ENCODE peak calls at places on chromosomes 6 and 20, in ten cellular contexts. One of them, this sample, is unnamed.

GRCh38 chr20:3565851-3566250 is 95.0 kb downstream of the ATRN start:
- DNase-seq in fibroblast of the aortic adventitia: no peak
- DNase-seq in kidney: no peak
- DNase-seq in GM12865: no peak
- DNase-seq in cardiac fibroblast: no peak
- DNase-seq in GM23338: peak; percentile 28
- DNase-seq in heart right ventricle: no peak
- DNase-seq in A549: no peak
- DNase-seq in psoas muscle: no peak
- DNase-seq in tibial artery: no peak
- DNase-seq in this sample: no peak

GRCh38 chr6:127539292-127539691 is 20.2 kb upstream of the MTCL3 start:
- DNase-seq in fibroblast of the aortic adventitia: peak; percentile 66
- DNase-seq in kidney: no peak
- DNase-seq in GM12865: no peak
- DNase-seq in cardiac fibroblast: peak; percentile 59
- DNase-seq in GM23338: no peak
- DNase-seq in heart right ventricle: no peak
- DNase-seq in A549: no peak
- DNase-seq in psoas muscle: no peak
- DNase-seq in tibial artery: no peak
- DNase-seq in this sample: peak; percentile 65

GRCh38 chr6:93318127-93318526 is 101.2 kb downstream of the EPHA7 start:
- DNase-seq in fibroblast of the aortic adventitia: no peak
- DNase-seq in kidney: no peak
- DNase-seq in GM12865: no peak
- DNase-seq in cardiac fibroblast: no peak
- DNase-seq in GM23338: no peak
- DNase-seq in heart right ventricle: no peak
- DNase-seq in A549: no peak
- DNase-seq in psoas muscle: no peak
- DNase-seq in tibial artery: no peak
- DNase-seq in this sample: no peak

GRCh38 chr6:36590237-36590636 is 3.9 kb upstream of the SRSF3 start:
- DNase-seq in fibroblast of the aortic adventitia: peak; percentile 77
- DNase-seq in kidney: no peak
- DNase-seq in GM12865: no peak
- DNase-seq in cardiac fibroblast: peak; percentile 77
- DNase-seq in GM23338: no peak
- DNase-seq in heart right ventricle: no peak
- DNase-seq in A549: no peak
- DNase-seq in psoas muscle: no peak
- DNase-seq in tibial artery: peak; percentile 40
- DNase-seq in this sample: peak; percentile 91

GRCh38 chr6:56984374-56984773 is 29.5 kb downstream of the BEND6 start:
- DNase-seq in fibroblast of the aortic adventitia: peak; percentile 53
- DNase-seq in kidney: no peak
- DNase-seq in GM12865: no peak
- DNase-seq in cardiac fibroblast: peak; percentile 14
- DNase-seq in GM23338: no peak
- DNase-seq in heart right ventricle: no peak
- DNase-seq in A549: no peak
- DNase-seq in psoas muscle: no peak
- DNase-seq in tibial artery: no peak
- DNase-seq in this sample: peak; percentile 77

GRCh38 chr20:8449120-8449519 is 317.1 kb downstream of the PLCB1 start:
- DNase-seq in fibroblast of the aortic adventitia: peak; percentile 27
- DNase-seq in kidney: no peak
- DNase-seq in GM12865: no peak
- DNase-seq in cardiac fibroblast: no peak
- DNase-seq in GM23338: no peak
- DNase-seq in heart right ventricle: no peak
- DNase-seq in A549: no peak
- DNase-seq in psoas muscle: no peak
- DNase-seq in tibial artery: no peak
- DNase-seq in this sample: no peak

GRCh38 chr6:53009056-53009455 is 14.0 kb upstream of the GSTA4 start:
- DNase-seq in fibroblast of the aortic adventitia: no peak
- DNase-seq in kidney: no peak
- DNase-seq in GM12865: no peak
- DNase-seq in cardiac fibroblast: no peak
- DNase-seq in GM23338: no peak
- DNase-seq in heart right ventricle: no peak
- DNase-seq in A549: no peak
- DNase-seq in psoas muscle: no peak
- DNase-seq in tibial artery: no peak
- DNase-seq in this sample: no peak

GRCh38 chr6:11258260-11259237 is 26.1 kb upstream of the NEDD9 start:
- DNase-seq in fibroblast of the aortic adventitia: no peak
- DNase-seq in kidney: no peak
- DNase-seq in GM12865: peak; percentile 33
- DNase-seq in cardiac fibroblast: no peak
- DNase-seq in GM23338: no peak
- DNase-seq in heart right ventricle: no peak
- DNase-seq in A549: no peak
- DNase-seq in psoas muscle: no peak
- DNase-seq in tibial artery: no peak
- DNase-seq in this sample: peak; percentile 33

GRCh38 chr6:53815381-53816119 is 20.7 kb downstream of the LRRC1 start:
- DNase-seq in fibroblast of the aortic adventitia: no peak
- DNase-seq in kidney: no peak
- DNase-seq in GM12865: no peak
- DNase-seq in cardiac fibroblast: peak; percentile 17
- DNase-seq in GM23338: no peak
- DNase-seq in heart right ventricle: no peak
- DNase-seq in A549: no peak
- DNase-seq in psoas muscle: no peak
- DNase-seq in tibial artery: no peak
- DNase-seq in this sample: peak; percentile 46

GRCh38 chr6:53530346-53530745 is 14.6 kb downstream of the GCLC start:
- DNase-seq in fibroblast of the aortic adventitia: peak; percentile 33
- DNase-seq in kidney: no peak
- DNase-seq in GM12865: no peak
- DNase-seq in cardiac fibroblast: peak; percentile 12
- DNase-seq in GM23338: peak; percentile 72
- DNase-seq in heart right ventricle: no peak
- DNase-seq in A549: no peak
- DNase-seq in psoas muscle: no peak
- DNase-seq in tibial artery: no peak
- DNase-seq in this sample: peak; percentile 46

GRCh38 chr20:31846793-31847138 is 1.4 kb upstream of the FOXS1 start:
- DNase-seq in fibroblast of the aortic adventitia: no peak
- DNase-seq in kidney: no peak
- DNase-seq in GM12865: no peak
- DNase-seq in cardiac fibroblast: no peak
- DNase-seq in GM23338: no peak
- DNase-seq in heart right ventricle: no peak
- DNase-seq in A549: no peak
- DNase-seq in psoas muscle: no peak
- DNase-seq in tibial artery: no peak
- DNase-seq in this sample: no peak
- TF ChIP-seq CTCF in fibroblast of the aortic adventitia: no peak
- TF ChIP-seq CTCF in kidney: no peak
- TF ChIP-seq CTCF in GM12865: no peak
- TF ChIP-seq CTCF in cardiac fibroblast: no peak
- TF ChIP-seq CTCF in GM23338: no peak
- TF ChIP-seq CTCF in heart right ventricle: no peak
- TF ChIP-seq CTCF in A549: no peak
- TF ChIP-seq CTCF in psoas muscle: peak; percentile 3
- TF ChIP-seq CTCF in tibial artery: no peak
- TF ChIP-seq CTCF in this sample: no peak

DNA sequence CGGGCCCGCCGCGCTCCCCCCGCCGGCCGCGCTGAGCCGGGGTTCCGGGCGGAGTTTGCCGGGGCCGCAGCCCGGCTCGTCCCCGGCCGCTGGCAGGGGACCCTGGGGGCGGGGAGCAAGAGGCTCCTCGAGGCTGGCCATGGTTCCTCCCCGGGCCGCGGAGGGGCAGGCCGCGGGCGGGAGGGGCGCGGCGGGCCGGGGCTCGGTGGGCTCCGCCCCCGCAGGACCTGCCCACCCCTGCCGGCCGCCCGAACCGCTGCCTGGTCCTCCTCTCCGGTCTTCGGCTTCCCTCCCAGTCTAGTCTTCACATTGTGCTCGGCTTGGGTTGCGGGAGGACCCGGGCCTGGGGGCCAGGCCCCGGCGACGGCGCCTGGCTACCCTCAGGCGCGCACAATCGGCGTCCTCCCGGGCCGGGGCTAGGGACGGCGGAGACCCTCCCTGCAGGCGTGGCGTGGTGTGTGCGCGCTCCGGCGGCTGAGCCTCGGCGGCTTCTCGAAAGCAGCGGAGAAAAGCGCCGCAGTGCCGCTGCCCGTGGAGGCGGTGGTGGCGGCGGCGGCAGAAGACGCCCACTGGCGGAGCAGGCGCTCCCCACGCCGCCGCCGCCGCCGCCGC is at the start of gene PDE10A:
- DNase-seq in fibroblast of the aortic adventitia: peak; percentile 63
- DNase-seq in kidney: peak; percentile 85
- DNase-seq in GM12865: no peak
- DNase-seq in cardiac fibroblast: peak; percentile 89
- DNase-seq in GM23338: peak; percentile 63
- DNase-seq in heart right ventricle: peak; percentile 79
- DNase-seq in A549: peak; percentile 81
- DNase-seq in psoas muscle: no peak
- DNase-seq in tibial artery: peak; percentile 74
- DNase-seq in this sample: peak; percentile 76
- H3K4me3 ChIP-seq in fibroblast of the aortic adventitia: peak within 1 kb of the TSS; percentile 75
- H3K4me3 ChIP-seq in kidney: peak within 1 kb of the TSS; percentile 86
- H3K4me3 ChIP-seq in GM12865: no peak within 1 kb of the TSS
- H3K4me3 ChIP-seq in cardiac fibroblast: peak within 1 kb of the TSS; percentile 97
- H3K4me3 ChIP-seq in GM23338: peak within 1 kb of the TSS; percentile 71
- H3K4me3 ChIP-seq in heart right ventricle: peak within 1 kb of the TSS; percentile 96
- H3K4me3 ChIP-seq in A549: peak within 1 kb of the TSS; percentile 69
- H3K4me3 ChIP-seq in psoas muscle: peak within 1 kb of the TSS; percentile 71
- H3K4me3 ChIP-seq in tibial artery: peak within 1 kb of the TSS; percentile 59
- H3K4me3 ChIP-seq in this sample: peak within 1 kb of the TSS; percentile 77

DNA sequence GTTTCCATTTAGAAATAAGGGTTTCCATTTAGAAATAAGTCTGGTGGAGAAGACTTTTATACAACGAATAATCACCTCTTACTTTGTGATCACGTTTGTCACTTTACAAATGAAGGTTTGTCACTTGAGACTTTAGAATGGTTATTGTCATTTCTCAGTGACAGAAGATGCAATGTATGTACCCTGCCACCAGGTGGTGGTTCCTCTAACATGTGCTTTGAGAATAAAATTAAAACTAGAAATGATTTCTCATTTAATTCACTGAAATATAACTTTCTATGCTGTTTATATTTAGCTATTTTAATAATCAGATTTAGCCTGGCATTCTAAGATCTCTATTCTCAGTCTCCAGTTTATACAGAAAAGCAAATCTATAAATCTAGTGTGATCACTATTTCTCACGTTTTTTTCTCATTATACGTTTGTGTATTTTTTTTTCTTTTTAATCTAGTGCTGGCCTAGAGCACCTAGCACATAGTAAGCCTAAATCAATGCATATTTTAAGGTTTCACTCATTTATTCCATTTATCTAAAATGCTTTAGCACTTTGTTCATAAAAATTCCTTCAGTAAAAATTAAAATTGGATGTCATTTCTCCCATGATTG is 57.4 kb upstream of the TFAP2D start:
- DNase-seq in fibroblast of the aortic adventitia: peak; percentile 0
- DNase-seq in kidney: no peak
- DNase-seq in GM12865: peak; percentile 20
- DNase-seq in cardiac fibroblast: peak; percentile 1
- DNase-seq in GM23338: peak; percentile 53
- DNase-seq in heart right ventricle: no peak
- DNase-seq in A549: peak; percentile 1
- DNase-seq in psoas muscle: no peak
- DNase-seq in tibial artery: no peak
- DNase-seq in this sample: peak; percentile 8
- TF ChIP-seq CTCF in fibroblast of the aortic adventitia: peak; percentile 46
- TF ChIP-seq CTCF in kidney: peak; percentile 23
- TF ChIP-seq CTCF in GM12865: peak; percentile 55
- TF ChIP-seq CTCF in cardiac fibroblast: peak; percentile 43
- TF ChIP-seq CTCF in GM23338: peak; percentile 78
- TF ChIP-seq CTCF in heart right ventricle: peak; percentile 21
- TF ChIP-seq CTCF in A549: peak; percentile 10
- TF ChIP-seq CTCF in psoas muscle: peak; percentile 38
- TF ChIP-seq CTCF in tibial artery: peak; percentile 37
- TF ChIP-seq CTCF in this sample: peak; percentile 46

GRCh38 chr6:146544783-146545182 is 1.1 kb downstream of the RAB32 start:
- DNase-seq in fibroblast of the aortic adventitia: peak; percentile 53
- DNase-seq in kidney: no peak
- DNase-seq in GM12865: no peak
- DNase-seq in cardiac fibroblast: peak; percentile 17
- DNase-seq in GM23338: no peak
- DNase-seq in heart right ventricle: no peak
- DNase-seq in A549: no peak
- DNase-seq in psoas muscle: no peak
- DNase-seq in tibial artery: no peak
- DNase-seq in this sample: peak; percentile 16

GRCh38 chr6:146545608-146546007 is 2.0 kb downstream of the RAB32 start:
- DNase-seq in fibroblast of the aortic adventitia: peak; percentile 67
- DNase-seq in kidney: no peak
- DNase-seq in GM12865: no peak
- DNase-seq in cardiac fibroblast: peak; percentile 53
- DNase-seq in GM23338: no peak
- DNase-seq in heart right ventricle: no peak
- DNase-seq in A549: no peak
- DNase-seq in psoas muscle: no peak
- DNase-seq in tibial artery: no peak
- DNase-seq in this sample: peak; percentile 83

GRCh38 chr6:146543940-146544661 is 468 bp downstream of the RAB32 start:
- DNase-seq in fibroblast of the aortic adventitia: peak; percentile 63
- DNase-seq in kidney: peak; percentile 87
- DNase-seq in GM12865: no peak
- DNase-seq in cardiac fibroblast: peak; percentile 57
- DNase-seq in GM23338: peak; percentile 60
- DNase-seq in heart right ventricle: no peak
- DNase-seq in A549: peak; percentile 15
- DNase-seq in psoas muscle: peak; percentile 60
- DNase-seq in tibial artery: peak; percentile 80
- DNase-seq in this sample: peak; percentile 53

GRCh38 chr6:146543211-146543939 is at the start of gene RAB32:
- DNase-seq in fibroblast of the aortic adventitia: peak; percentile 92
- DNase-seq in kidney: peak; percentile 98
- DNase-seq in GM12865: peak; percentile 55
- DNase-seq in cardiac fibroblast: peak; percentile 98
- DNase-seq in GM23338: peak; percentile 92
- DNase-seq in heart right ventricle: peak; percentile 94
- DNase-seq in A549: peak; percentile 50
- DNase-seq in psoas muscle: peak; percentile 95
- DNase-seq in tibial artery: peak; percentile 98
- DNase-seq in this sample: peak; percentile 98

DNA sequence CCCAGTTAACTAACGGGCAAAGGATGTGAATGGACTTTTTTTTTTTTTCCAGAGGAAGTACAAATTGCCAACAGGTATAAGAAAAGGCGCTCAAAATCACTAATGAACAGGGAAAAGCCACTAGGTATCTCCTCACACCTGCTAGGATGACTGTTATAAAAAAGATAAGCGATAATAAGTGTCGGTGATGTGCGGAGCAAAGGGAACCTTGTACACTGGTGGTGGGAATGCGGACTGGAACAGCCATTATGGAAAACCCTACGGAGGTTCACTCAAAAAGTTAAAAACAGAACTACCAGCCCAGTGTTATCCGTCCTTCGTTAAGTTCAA is 787 bp upstream of the RAB32 start:
- DNase-seq in fibroblast of the aortic adventitia: peak; percentile 42
- DNase-seq in kidney: no peak
- DNase-seq in GM12865: no peak
- DNase-seq in cardiac fibroblast: no peak
- DNase-seq in GM23338: no peak
- DNase-seq in heart right ventricle: no peak
- DNase-seq in A549: no peak
- DNase-seq in psoas muscle: no peak
- DNase-seq in tibial artery: no peak
- DNase-seq in this sample: peak; percentile 35
- H3K4me3 ChIP-seq in fibroblast of the aortic adventitia: peak overlapping the region; percentile 60
- H3K4me3 ChIP-seq in kidney: peak overlapping the region; percentile 31
- H3K4me3 ChIP-seq in GM12865: peak overlapping the region; percentile 4
- H3K4me3 ChIP-seq in cardiac fibroblast: peak overlapping the region; percentile 50
- H3K4me3 ChIP-seq in GM23338: peak overlapping the region; percentile 70
- H3K4me3 ChIP-seq in heart right ventricle: peak overlapping the region; percentile 80
- H3K4me3 ChIP-seq in A549: peak overlapping the region; percentile 84
- H3K4me3 ChIP-seq in psoas muscle: peak overlapping the region; percentile 65
- H3K4me3 ChIP-seq in tibial artery: peak overlapping the region; percentile 83
- H3K4me3 ChIP-seq in this sample: peak overlapping the region; percentile 88

This sample was measured in choroid plexus epithelial cell.